ENCODE peak calls at places on chromosomes 5 and 9, in four cellular contexts. One of them, this sample, is unnamed.
A peak's percentile ranks its signal among the peaks of the same experiment; 100 is the strongest.

GRCh38 chr5:81729276-81729675 is 21.6 kb downstream of the SSBP2 start:
- DNase-seq in endothelial cell of umbilical vein: no peak
- DNase-seq in H9: no peak
- DNase-seq in left lung: no peak
- DNase-seq in this sample: no peak

GRCh38 chr9:72427801-72428200 is 62.8 kb upstream of the ZFAND5 start:
- DNase-seq in left lung: no peak
- DNase-seq in H9: no peak
- DNase-seq in endothelial cell of umbilical vein: no peak
- DNase-seq in this sample: no peak

GRCh38 chr5:36878421-36879088 is 2.0 kb downstream of the NIPBL start:
- DNase-seq in H9: peak; percentile 66
- DNase-seq in left lung: no peak
- DNase-seq in endothelial cell of umbilical vein: peak; percentile 54
- DNase-seq in this sample: no peak

GRCh38 chr9:22005700-22006605 is 3.2 kb downstream of the CDKN2B start:
- DNase-seq in left lung: no peak
- DNase-seq in H9: peak; percentile 48
- DNase-seq in endothelial cell of umbilical vein: no peak
- DNase-seq in this sample: no peak

GRCh38 chr5:84286662-84287061 is 98.0 kb downstream of the EDIL3 start:
- DNase-seq in left lung: no peak
- DNase-seq in endothelial cell of umbilical vein: no peak
- DNase-seq in H9: no peak
- DNase-seq in this sample: no peak

GRCh38 chr5:16457853-16458252 is 7.7 kb downstream of the ZNF622 start:
- DNase-seq in H9: no peak
- DNase-seq in endothelial cell of umbilical vein: no peak
- DNase-seq in left lung: no peak
- DNase-seq in this sample: no peak

GRCh38 chr5:98779264-98779877 is 5.9 kb downstream of the RGMB start:
- DNase-seq in endothelial cell of umbilical vein: no peak
- DNase-seq in left lung: no peak
- DNase-seq in H9: no peak
- DNase-seq in this sample: no peak

GRCh38 chr9:105912868-105913516 is 218.7 kb downstream of the TMEM38B start:
- DNase-seq in endothelial cell of umbilical vein: no peak
- DNase-seq in left lung: no peak
- DNase-seq in H9: no peak
- DNase-seq in this sample: no peak

GRCh38 chr5:99088309-99088708 is 159.5 kb upstream of the CHD1 start:
- DNase-seq in left lung: no peak
- DNase-seq in endothelial cell of umbilical vein: no peak
- DNase-seq in H9: no peak
- DNase-seq in this sample: no peak

GRCh38 chr5:170111088-170111796 is 5.5 kb downstream of the FOXI1 start:
- DNase-seq in endothelial cell of umbilical vein: no peak
- DNase-seq in left lung: no peak
- DNase-seq in H9: peak; percentile 24
- DNase-seq in this sample: peak; percentile 40

GRCh38 chr5:146565764-146566163 is 49.8 kb upstream of the GPR151 start:
- DNase-seq in left lung: no peak
- DNase-seq in endothelial cell of umbilical vein: peak; percentile 42
- DNase-seq in H9: peak; percentile 79
- DNase-seq in this sample: no peak

GRCh38 chr9:137759649-137760321 is 117.8 kb upstream of the CACNA1B start:
- DNase-seq in left lung: no peak
- DNase-seq in endothelial cell of umbilical vein: no peak
- DNase-seq in H9: no peak
- DNase-seq in this sample: no peak

GRCh38 chr5:7897014-7897600 is 28.2 kb downstream of the MTRR start:
- DNase-seq in endothelial cell of umbilical vein: peak; percentile 44
- DNase-seq in H9: peak; percentile 55
- DNase-seq in left lung: no peak
- DNase-seq in this sample: no peak

GRCh38 chr9:76800901-76801300 is 36.7 kb downstream of the PCA3 start:
- DNase-seq in left lung: no peak
- DNase-seq in H9: no peak
- DNase-seq in endothelial cell of umbilical vein: no peak
- DNase-seq in this sample: no peak

GRCh38 chr9:74125916-74126315 is 371.2 kb upstream of the RORB start:
- DNase-seq in left lung: no peak
- DNase-seq in endothelial cell of umbilical vein: no peak
- DNase-seq in H9: no peak
- DNase-seq in this sample: no peak

GRCh38 chr5:14859150-14859549 is 12.4 kb downstream of the ANKH start:
- DNase-seq in left lung: no peak
- DNase-seq in endothelial cell of umbilical vein: no peak
- DNase-seq in H9: no peak
- DNase-seq in this sample: no peak
- H3K4me1 ChIP-seq in left lung: no peaks in the 10 kb centered on the region
- H3K4me1 ChIP-seq in endothelial cell of umbilical vein: no peaks in the 10 kb centered on the region
- H3K4me1 ChIP-seq in H9: no peaks in the 10 kb centered on the region
- H3K4me1 ChIP-seq in this sample: peaks cover 6% of the 10 kb centered on the region

GRCh38 chr5:3605298-3606010 is 9.8 kb downstream of the IRX1 start:
- DNase-seq in endothelial cell of umbilical vein: no peak
- DNase-seq in left lung: peak; percentile 63
- DNase-seq in H9: no peak
- DNase-seq in this sample: no peak
- H3K4me1 ChIP-seq in endothelial cell of umbilical vein: no peaks in the 10 kb centered on the region
- H3K4me1 ChIP-seq in left lung: no peaks in the 10 kb centered on the region
- H3K4me1 ChIP-seq in H9: no peaks in the 10 kb centered on the region
- H3K4me1 ChIP-seq in this sample: no peaks in the 10 kb centered on the region

DNA sequence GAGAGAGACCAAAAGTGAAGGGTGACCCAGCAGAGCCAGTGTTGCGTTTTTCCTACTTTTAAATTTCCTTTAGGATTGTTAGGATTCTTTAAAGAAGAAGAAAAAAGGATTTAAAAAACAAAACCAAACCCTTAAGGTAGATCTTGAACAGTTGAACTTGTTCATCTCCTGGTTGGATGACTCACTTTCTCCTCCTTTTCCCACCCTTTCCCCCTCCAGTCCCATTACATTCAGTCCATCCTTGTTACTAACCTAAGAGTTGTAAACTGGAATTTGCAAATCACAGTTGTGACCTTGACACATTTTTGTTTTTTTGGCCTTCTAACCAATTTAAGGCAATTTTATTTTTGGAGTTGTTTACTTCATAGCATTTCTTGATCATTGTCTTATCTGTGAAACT is 289.2 kb downstream of the ARHGAP26 start:
- DNase-seq in H9: no peak
- DNase-seq in endothelial cell of umbilical vein: peak; percentile 31
- DNase-seq in left lung: no peak
- DNase-seq in this sample: no peak
- H3K4me1 ChIP-seq in H9: no peaks in the 10 kb centered on the region
- H3K4me1 ChIP-seq in endothelial cell of umbilical vein: peaks cover 80% of the 10 kb centered on the region
- H3K4me1 ChIP-seq in left lung: peaks cover 28% of the 10 kb centered on the region
- H3K4me1 ChIP-seq in this sample: peaks cover 4% of the 10 kb centered on the region

GRCh38 chr5:14445581-14446290 is 135.9 kb upstream of the OTULINL start:
- DNase-seq in left lung: no peak
- DNase-seq in endothelial cell of umbilical vein: peak; percentile 87
- DNase-seq in H9: peak; percentile 86
- DNase-seq in this sample: no peak
- H3K4me1 ChIP-seq in left lung: peaks cover 10% of the 10 kb centered on the region
- H3K4me1 ChIP-seq in endothelial cell of umbilical vein: peaks cover 97% of the 10 kb centered on the region
- H3K4me1 ChIP-seq in H9: peaks cover 6% of the 10 kb centered on the region
- H3K4me1 ChIP-seq in this sample: peaks cover 14% of the 10 kb centered on the region

DNA sequence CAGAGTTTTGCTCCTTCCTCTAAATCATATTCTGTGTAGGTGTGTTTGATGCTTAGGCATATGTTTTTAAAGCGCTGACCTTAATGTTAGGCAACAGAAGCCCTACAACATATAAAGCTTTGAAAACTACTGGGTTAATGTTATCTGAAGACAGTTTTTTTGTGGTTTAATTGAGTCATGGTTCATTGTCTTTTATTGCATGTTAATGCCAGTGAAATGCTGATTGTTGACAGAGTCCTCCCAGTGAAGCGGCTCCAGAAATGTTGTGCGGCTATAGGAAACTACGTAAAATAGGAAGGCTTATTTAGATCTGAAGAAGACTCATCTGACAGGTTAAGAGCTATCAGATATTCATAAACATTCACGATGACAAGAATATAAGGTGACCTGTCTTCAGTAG is 424.6 kb downstream of the CCDC171 start:
- DNase-seq in H9: no peak
- DNase-seq in endothelial cell of umbilical vein: no peak
- DNase-seq in left lung: no peak
- DNase-seq in this sample: no peak
- H3K4me1 ChIP-seq in H9: no peaks in the 10 kb centered on the region
- H3K4me1 ChIP-seq in endothelial cell of umbilical vein: no peaks in the 10 kb centered on the region
- H3K4me1 ChIP-seq in left lung: no peaks in the 10 kb centered on the region
- H3K4me1 ChIP-seq in this sample: no peaks in the 10 kb centered on the region

GRCh38 chr5:176547811-176548210 is 1.3 kb upstream of the CDHR2 start:
- DNase-seq in H9: no peak
- DNase-seq in left lung: no peak
- DNase-seq in endothelial cell of umbilical vein: no peak
- DNase-seq in this sample: no peak
- H3K4me1 ChIP-seq in H9: no peaks in the 10 kb centered on the region
- H3K4me1 ChIP-seq in left lung: no peaks in the 10 kb centered on the region
- H3K4me1 ChIP-seq in endothelial cell of umbilical vein: peaks cover 7% of the 10 kb centered on the region
- H3K4me1 ChIP-seq in this sample: peaks cover 5% of the 10 kb centered on the region

GRCh38 chr5:968953-969352 is 39.6 kb upstream of the NKD2 start:
- DNase-seq in endothelial cell of umbilical vein: no peak
- DNase-seq in H9: no peak
- DNase-seq in left lung: no peak
- DNase-seq in this sample: no peak

GRCh38 chr5:965604-966344 is 42.8 kb upstream of the NKD2 start:
- DNase-seq in H9: no peak
- DNase-seq in endothelial cell of umbilical vein: no peak
- DNase-seq in left lung: no peak
- DNase-seq in this sample: no peak

GRCh38 chr5:966345-966710 is 42.3 kb upstream of the NKD2 start:
- DNase-seq in H9: no peak
- DNase-seq in endothelial cell of umbilical vein: no peak
- DNase-seq in left lung: no peak
- DNase-seq in this sample: no peak

GRCh38 chr5:964821-965220 is 43.8 kb upstream of the NKD2 start:
- DNase-seq in H9: no peak
- DNase-seq in left lung: no peak
- DNase-seq in endothelial cell of umbilical vein: no peak
- DNase-seq in this sample: no peak

DNA sequence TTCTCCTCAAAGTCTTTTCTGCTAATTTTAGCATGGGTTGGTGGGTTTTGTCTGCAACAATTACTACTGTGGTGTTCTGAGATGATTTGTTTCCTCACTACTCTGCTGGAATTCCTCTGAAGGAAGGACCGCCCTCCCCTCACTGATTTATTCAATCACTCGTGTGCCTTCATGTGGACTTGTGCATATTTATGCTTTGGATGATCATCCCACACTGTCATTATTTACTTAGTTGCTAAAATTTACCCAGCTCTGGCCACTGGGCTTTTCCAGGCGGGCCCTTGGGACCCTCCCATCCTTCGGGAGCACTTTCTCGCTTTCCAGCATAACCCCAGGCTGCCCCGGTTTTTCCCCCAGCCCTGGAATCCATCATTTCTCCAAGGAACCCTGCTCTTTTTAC is 41.7 kb upstream of the NKD2 start:
- DNase-seq in endothelial cell of umbilical vein: no peak
- DNase-seq in left lung: no peak
- DNase-seq in H9: no peak
- DNase-seq in this sample: no peak
- H3K4me1 ChIP-seq in endothelial cell of umbilical vein: no peaks in the 10 kb centered on the region
- H3K4me1 ChIP-seq in left lung: peaks cover 11% of the 10 kb centered on the region
- H3K4me1 ChIP-seq in H9: no peaks in the 10 kb centered on the region
- H3K4me1 ChIP-seq in this sample: no peaks in the 10 kb centered on the region

GRCh38 chr9:136659861-136660784 is 2.6 kb upstream of the EGFL7 start:
- DNase-seq in endothelial cell of umbilical vein: peak; percentile 15
- DNase-seq in H9: no peak
- DNase-seq in left lung: no peak
- DNase-seq in this sample: no peak

GRCh38 chr9:136657975-136658848 is 4.5 kb upstream of the EGFL7 start:
- DNase-seq in left lung: no peak
- DNase-seq in H9: no peak
- DNase-seq in endothelial cell of umbilical vein: peak; percentile 22
- DNase-seq in this sample: no peak

GRCh38 chr9:136660971-136661540 is 1.7 kb upstream of the EGFL7 start:
- DNase-seq in H9: no peak
- DNase-seq in left lung: no peak
- DNase-seq in endothelial cell of umbilical vein: no peak
- DNase-seq in this sample: no peak

GRCh38 chr9:136656795-136657611 is 5.7 kb upstream of the EGFL7 start:
- DNase-seq in H9: no peak
- DNase-seq in endothelial cell of umbilical vein: peak; percentile 51
- DNase-seq in left lung: no peak
- DNase-seq in this sample: no peak

GRCh38 chr9:136658849-136659535 is 3.7 kb upstream of the EGFL7 start:
- DNase-seq in H9: no peak
- DNase-seq in endothelial cell of umbilical vein: peak; percentile 49
- DNase-seq in left lung: no peak
- DNase-seq in this sample: no peak
- H3K4me1 ChIP-seq in H9: no peaks in the 10 kb centered on the region
- H3K4me1 ChIP-seq in endothelial cell of umbilical vein: peaks cover 72% of the 10 kb centered on the region
- H3K4me1 ChIP-seq in left lung: no peaks in the 10 kb centered on the region
- H3K4me1 ChIP-seq in this sample: no peaks in the 10 kb centered on the region

This sample was measured in ascending aorta.